ENCODE peak calls at places on chromosomes 2 and 18, in seven cellular contexts. E is tibial artery, Z is GM12865, O is fibroblast of mammary gland, K is kidney, B is left ventricle myocardium inferior, C is kidney epithelial cell. R is an unnamed sample.

GRCh38 chr2:190678444-190679162 is 29.7 kb downstream of the NAB1 start:
- DNase-seq in C (no peak), B (no peak), K (no peak), E (no peak), Z (peak), O (no peak), R (no peak)

GRCh38 chr2:26770986-26771586 is 7.0 kb downstream of the SLC35F6 start:
- DNase-seq in Z (peak), K (peak), E (peak), O (peak), C (no peak), B (peak), R (peak)

GRCh38 chr18:4510709-4511108 is 55.6 kb upstream of the DLGAP1 start:
- DNase-seq in E (no peak), Z (peak), B (no peak), K (no peak), C (no peak), O (peak), R (no peak)

GRCh38 chr2:71919701-71920100 is 228.0 kb downstream of the CYP26B1 start:
- DNase-seq in B (no peak), C (no peak), K (no peak), Z (no peak), O (peak), E (no peak), R (no peak)

GRCh38 chr2:197777823-197778407 is 7.2 kb downstream of the BOLL start:
- DNase-seq in C (no peak), B (no peak), K (no peak), E (no peak), O (peak), Z (peak), R (peak)

GRCh38 chr18:74836296-74837139 is 238.8 kb downstream of the ZNF407 start:
- DNase-seq in Z (no peak), O (peak), B (peak), K (no peak), E (no peak), C (no peak), R (peak)

GRCh38 chr2:197786010-197786877 is 1.1 kb upstream of the BOLL start:
- DNase-seq in K (peak), B (peak), E (no peak), Z (peak), C (no peak), O (no peak), R (peak)

GRCh38 chr2:131042161-131042775 is 51.0 kb downstream of the FAM168B start:
- DNase-seq in O (peak), C (no peak), Z (no peak), B (no peak), E (no peak), K (no peak), R (no peak)

GRCh38 chr2:25215948-25216679 is 47.7 kb upstream of the POMC start:
- DNase-seq in E (peak), K (peak), Z (peak), B (peak), C (no peak), O (peak), R (peak)

GRCh38 chr2:229945975-229946374 is 23.7 kb downstream of the FBXO36 start:
- DNase-seq in K (no peak), E (no peak), C (no peak), B (no peak), O (no peak), Z (no peak), R (no peak)

GRCh38 chr2:141341444-141341843 is 789.4 kb downstream of the LRP1B start:
- DNase-seq in B (no peak), C (peak), Z (no peak), O (peak), E (no peak), K (no peak), R (peak)

GRCh38 chr18:49048361-49048760 is 97.6 kb upstream of the SMAD7 start:
- DNase-seq in K (no peak), C (peak), O (peak), E (no peak), B (no peak), Z (no peak), R (peak)

GRCh38 chr2:74584088-74584645 is 29.6 kb downstream of the DOK1 start:
- DNase-seq in O (peak), C (no peak), E (no peak), B (no peak), K (no peak), Z (peak), R (peak)

GRCh38 chr2:31318360-31319336 is 84.7 kb downstream of the EHD3 start:
- DNase-seq in Z (peak), K (no peak), O (peak), E (peak), B (peak), C (no peak), R (peak)

GRCh38 chr2:132815522-132815921 is 145.5 kb upstream of the LYPD1 start:
- DNase-seq in O (peak), B (no peak), K (no peak), E (no peak), Z (no peak), C (peak), R (peak)

GRCh38 chr2:105959357-105959756 is 214.6 kb downstream of the NCK2 start:
- DNase-seq in K (no peak), C (no peak), O (no peak), B (no peak), Z (no peak), E (no peak), R (no peak)

GRCh38 chr2:218026244-218026643 is 23.4 kb upstream of the TNS1 start:
- DNase-seq in B (no peak), K (no peak), Z (no peak), C (no peak), E (peak), O (no peak), R (no peak)

GRCh38 chr2:241190291-241190981 is 2.0 kb downstream of the ANO7 start:
- DNase-seq in C (no peak), O (no peak), K (peak), E (no peak), B (no peak), Z (no peak), R (no peak)

GRCh38 chr18:25604231-25604908 is 252.4 kb upstream of the ZNF521 start:
- DNase-seq in Z (no peak), E (no peak), K (no peak), C (no peak), O (no peak), B (no peak), R (no peak)

GRCh38 chr2:219369447-219369861 is 18.3 kb downstream of the DNPEP start:
- DNase-seq in O (peak), B (peak), E (peak), Z (no peak), C (no peak), K (peak), R (peak)

GRCh38 chr2:219368690-219369108 is 19.0 kb downstream of the DNPEP start:
- DNase-seq in B (no peak), E (no peak), O (peak), K (no peak), C (peak), Z (no peak), R (peak)
- H3K4me3 ChIP-seq in B (peak), E (peak), O (no peak), K (no peak), C (no peak), Z (no peak), R (peak)

DNA sequence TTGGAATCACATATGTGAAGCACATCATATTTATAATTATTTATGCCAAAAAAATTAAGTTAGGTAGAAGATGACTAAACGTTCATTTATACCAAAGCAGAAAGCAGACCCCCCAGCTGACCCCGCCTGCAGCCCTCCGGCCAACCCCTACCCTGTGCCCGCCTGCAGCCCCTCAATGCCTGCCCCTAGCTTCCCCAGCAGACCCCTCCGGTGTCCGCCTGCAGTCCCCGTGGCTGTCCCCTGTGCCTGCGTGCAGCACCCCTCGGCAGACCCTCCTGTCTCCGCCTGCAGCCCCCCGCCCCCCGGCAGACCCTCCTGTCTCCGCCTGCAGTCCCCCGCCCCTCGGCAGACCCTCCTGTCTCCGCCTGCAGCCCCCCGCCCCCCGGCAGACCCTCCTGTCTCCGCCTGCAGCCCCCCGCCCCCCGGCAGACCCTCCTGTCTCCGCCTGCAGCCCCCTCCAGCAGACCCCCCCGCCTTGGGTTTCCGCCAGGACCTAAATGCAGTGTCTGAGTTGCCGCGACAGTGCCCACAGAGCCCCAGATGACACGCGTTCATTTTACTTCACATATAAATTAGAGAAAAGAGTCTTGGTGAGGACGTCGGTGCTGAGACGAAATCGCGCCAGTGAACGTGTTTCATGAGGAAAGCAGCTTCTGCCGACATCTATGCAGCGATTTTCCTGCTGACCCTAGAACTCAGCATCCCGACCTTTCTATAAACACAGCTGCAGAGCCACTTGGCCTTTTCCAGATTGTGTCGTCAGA is 136.4 kb downstream of the NFATC1 start:
- DNase-seq in K (peak), O (peak), Z (no peak), B (peak), E (peak), C (no peak), R (no peak)
- TF ChIP-seq CTCF in K (no peak), O (no peak), Z (no peak), B (no peak), E (no peak), C (no peak), R (no peak)

DNA sequence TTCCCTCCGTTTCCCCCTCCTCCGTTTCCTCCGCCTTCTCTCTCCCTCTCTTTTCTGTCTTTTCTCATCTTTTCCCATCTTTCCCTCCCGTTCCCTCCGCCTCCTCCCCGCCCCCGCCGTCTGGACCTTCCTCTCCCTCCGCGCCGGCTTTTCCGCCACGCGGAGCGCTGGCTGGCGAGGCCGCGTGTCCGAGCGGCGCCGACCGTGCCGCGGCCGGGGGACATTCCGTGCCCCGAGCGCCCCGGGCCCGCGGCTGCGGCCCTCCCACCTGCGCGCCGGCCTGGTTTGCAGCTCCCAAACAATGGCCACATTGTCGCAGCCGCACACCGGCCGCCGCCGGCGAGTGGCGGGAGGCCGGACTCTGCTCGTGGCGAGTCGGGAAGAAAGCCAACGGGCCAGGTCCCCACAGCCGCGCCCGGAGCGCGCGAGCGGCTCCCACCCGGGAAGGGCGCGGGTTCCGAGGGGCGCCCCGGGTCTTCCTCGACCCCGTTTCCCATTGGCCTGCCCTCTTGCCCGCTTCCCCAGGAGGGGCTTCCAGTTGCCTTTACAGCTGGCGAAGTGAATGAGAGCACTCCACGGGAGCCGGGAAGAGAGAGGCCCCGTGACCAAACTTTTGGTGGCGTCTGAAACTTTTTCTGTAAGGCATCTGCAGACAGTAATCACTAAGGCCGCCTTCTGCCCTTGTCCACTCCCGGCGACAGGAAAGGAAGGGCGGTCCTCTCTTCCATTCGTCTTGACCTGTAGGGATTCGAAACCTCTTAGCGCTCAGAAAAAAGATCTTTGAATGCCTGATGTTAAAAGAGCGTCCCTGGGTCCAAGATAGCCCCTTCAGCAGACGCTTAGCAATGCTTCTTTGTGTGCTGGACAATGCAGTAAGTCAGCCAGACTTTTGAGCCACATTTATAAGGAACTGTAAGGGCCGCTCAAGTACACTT is 6.1 kb downstream of the GLI2 start:
- DNase-seq in O (no peak), K (no peak), C (no peak), B (no peak), E (no peak), Z (no peak), R (peak)
- H3K4me3 ChIP-seq in O (peak), K (no peak), C (peak), B (peak), E (peak), Z (no peak), R (peak)

DNA sequence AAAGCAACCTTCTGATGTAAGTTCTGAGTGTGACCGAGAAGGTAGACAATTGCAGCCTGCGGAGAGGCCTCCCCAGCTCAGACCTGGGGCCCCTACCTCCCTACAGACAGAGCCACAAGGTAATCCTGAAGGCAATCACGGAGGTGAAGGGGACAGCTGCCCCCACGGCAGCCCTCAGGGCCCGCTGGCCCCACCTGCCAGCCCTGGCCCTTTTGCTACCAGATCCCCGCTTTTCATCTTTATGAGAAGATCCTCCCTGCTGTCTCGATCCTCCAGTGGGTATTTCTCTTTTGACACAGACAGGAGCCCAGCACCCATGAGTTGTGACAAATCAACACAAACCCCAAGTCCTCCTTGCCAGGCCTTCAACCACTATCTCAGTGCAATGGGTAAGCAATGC is 3.0 kb downstream of the BCL2L11 start:
- DNase-seq in K (no peak), C (no peak), Z (no peak), E (no peak), O (no peak), B (no peak), R (no peak)
- TF ChIP-seq CTCF in K (no peak), C (no peak), Z (no peak), E (no peak), O (no peak), B (no peak), R (no peak)